ENCODE peak calls at places on chromosomes 1 and 21, in four cellular contexts. One of them, this sample, is unnamed.

GRCh38 chr1:216627252-216627651 is 96.0 kb downstream of the ESRRG start:
- DNase-seq in glutamatergic neuron: no peak
- DNase-seq in lung: no peak
- DNase-seq in neural progenitor cell: no peak
- DNase-seq in this sample: no peak

GRCh38 chr21:17779486-17779885 is 39.7 kb downstream of the C21orf91 start:
- DNase-seq in glutamatergic neuron: no peak
- DNase-seq in lung: no peak
- DNase-seq in neural progenitor cell: no peak
- DNase-seq in this sample: no peak

GRCh38 chr1:167602840-167603239 is 27.2 kb upstream of the RCSD1 start:
- DNase-seq in glutamatergic neuron: no peak
- DNase-seq in lung: no peak
- DNase-seq in neural progenitor cell: no peak
- DNase-seq in this sample: no peak

GRCh38 chr1:93845554-93846150 is 33.4 kb downstream of the DNTTIP2 start:
- DNase-seq in glutamatergic neuron: peak; percentile 19
- DNase-seq in lung: no peak
- DNase-seq in neural progenitor cell: peak; percentile 37
- DNase-seq in this sample: no peak

GRCh38 chr1:74356493-74356892 is 121.3 kb downstream of the TNNI3K start:
- DNase-seq in glutamatergic neuron: no peak
- DNase-seq in lung: no peak
- DNase-seq in neural progenitor cell: no peak
- DNase-seq in this sample: no peak

GRCh38 chr1:5743435-5744095 is 248.7 kb downstream of the NPHP4 start:
- DNase-seq in glutamatergic neuron: no peak
- DNase-seq in lung: no peak
- DNase-seq in neural progenitor cell: no peak
- DNase-seq in this sample: no peak

GRCh38 chr1:25246600-25247023 is 642 bp downstream of the RSRP1 start:
- DNase-seq in glutamatergic neuron: peak; percentile 45
- DNase-seq in lung: no peak
- DNase-seq in neural progenitor cell: peak; percentile 66
- DNase-seq in this sample: peak; percentile 69

GRCh38 chr1:31439276-31439675 is 26.3 kb downstream of the SERINC2 start:
- DNase-seq in glutamatergic neuron: no peak
- DNase-seq in lung: no peak
- DNase-seq in neural progenitor cell: no peak
- DNase-seq in this sample: no peak

GRCh38 chr1:230972855-230973271 is 5.8 kb downstream of the TTC13 start:
- DNase-seq in glutamatergic neuron: no peak
- DNase-seq in lung: no peak
- DNase-seq in neural progenitor cell: no peak
- DNase-seq in this sample: no peak

GRCh38 chr1:21869620-21870121 is 57.6 kb downstream of the LDLRAD2 start:
- DNase-seq in glutamatergic neuron: no peak
- DNase-seq in lung: peak; percentile 75
- DNase-seq in neural progenitor cell: no peak
- DNase-seq in this sample: no peak

GRCh38 chr1:3064296-3064850 is 4.6 kb upstream of the PRDM16 start:
- DNase-seq in glutamatergic neuron: no peak
- DNase-seq in lung: no peak
- DNase-seq in neural progenitor cell: no peak
- DNase-seq in this sample: peak; percentile 44

GRCh38 chr1:150309758-150310495 is 11.4 kb upstream of the PRPF3 start:
- DNase-seq in glutamatergic neuron: no peak
- DNase-seq in lung: no peak
- DNase-seq in neural progenitor cell: no peak
- DNase-seq in this sample: no peak

GRCh38 chr1:183274836-183275235 is 88.8 kb downstream of the LAMC2 start:
- DNase-seq in glutamatergic neuron: no peak
- DNase-seq in lung: no peak
- DNase-seq in neural progenitor cell: no peak
- DNase-seq in this sample: no peak

GRCh38 chr1:153678519-153679336 is at the start of gene NPR1:
- DNase-seq in glutamatergic neuron: peak; percentile 48
- DNase-seq in lung: peak; percentile 62
- DNase-seq in neural progenitor cell: peak; percentile 49
- DNase-seq in this sample: no peak

GRCh38 chr1:42723511-42723910 is 16.5 kb downstream of the CLDN19 start:
- DNase-seq in glutamatergic neuron: no peak
- DNase-seq in lung: no peak
- DNase-seq in neural progenitor cell: no peak
- DNase-seq in this sample: no peak

GRCh38 chr1:198088360-198089071 is 68.3 kb upstream of the NEK7 start:
- DNase-seq in glutamatergic neuron: no peak
- DNase-seq in lung: peak; percentile 59
- DNase-seq in neural progenitor cell: peak; percentile 33
- DNase-seq in this sample: no peak

GRCh38 chr1:218397752-218398339 is 52.7 kb downstream of the TGFB2 start:
- DNase-seq in glutamatergic neuron: no peak
- DNase-seq in lung: no peak
- DNase-seq in neural progenitor cell: no peak
- DNase-seq in this sample: no peak

GRCh38 chr1:71980543-71980942 is 301.8 kb downstream of the NEGR1 start:
- DNase-seq in glutamatergic neuron: no peak
- DNase-seq in lung: no peak
- DNase-seq in neural progenitor cell: no peak
- DNase-seq in this sample: no peak

GRCh38 chr1:116167625-116168276 is 56.6 kb downstream of the MAB21L3 start:
- DNase-seq in glutamatergic neuron: peak; percentile 34
- DNase-seq in lung: no peak
- DNase-seq in neural progenitor cell: peak; percentile 39
- DNase-seq in this sample: no peak

GRCh38 chr21:44303490-44303981 is 3.7 kb downstream of the PFKL start:
- DNase-seq in glutamatergic neuron: no peak
- DNase-seq in lung: no peak
- DNase-seq in neural progenitor cell: no peak
- DNase-seq in this sample: no peak

GRCh38 chr1:154171880-154172279 is 17.0 kb upstream of the NUP210L start:
- DNase-seq in glutamatergic neuron: no peak
- DNase-seq in lung: no peak
- DNase-seq in neural progenitor cell: no peak
- DNase-seq in this sample: no peak

GRCh38 chr21:21187579-21187978 is 189.4 kb downstream of the NCAM2 start:
- DNase-seq in glutamatergic neuron: no peak
- DNase-seq in lung: no peak
- DNase-seq in neural progenitor cell: no peak
- DNase-seq in this sample: no peak

GRCh38 chr1:100631015-100631521 is 88.5 kb upstream of the VCAM1 start:
- DNase-seq in glutamatergic neuron: no peak
- DNase-seq in lung: no peak
- DNase-seq in neural progenitor cell: no peak
- DNase-seq in this sample: no peak

GRCh38 chr1:119159096-119159495 is 18.6 kb upstream of the WARS2 start:
- DNase-seq in glutamatergic neuron: no peak
- DNase-seq in lung: no peak
- DNase-seq in neural progenitor cell: no peak
- DNase-seq in this sample: no peak

GRCh38 chr1:1080122-1080753 is 6.1 kb upstream of the RNF223 start:
- DNase-seq in glutamatergic neuron: peak; percentile 74
- DNase-seq in lung: peak; percentile 74
- DNase-seq in neural progenitor cell: peak; percentile 81
- DNase-seq in this sample: peak; percentile 80

GRCh38 chr1:54158071-54158470 is 5.3 kb upstream of the CDCP2 start:
- DNase-seq in glutamatergic neuron: no peak
- DNase-seq in lung: no peak
- DNase-seq in neural progenitor cell: no peak
- DNase-seq in this sample: no peak

GRCh38 chr1:44646276-44646675 is 28.0 kb downstream of the TMEM53 start:
- DNase-seq in glutamatergic neuron: no peak
- DNase-seq in lung: no peak
- DNase-seq in neural progenitor cell: no peak
- DNase-seq in this sample: peak; percentile 63

GRCh38 chr1:66371233-66372005 is 162.5 kb upstream of the SGIP1 start:
- DNase-seq in glutamatergic neuron: no peak
- DNase-seq in lung: no peak
- DNase-seq in neural progenitor cell: no peak
- DNase-seq in this sample: no peak

GRCh38 chr1:39195166-39196111 is 9.1 kb upstream of the MACF1 start:
- DNase-seq in glutamatergic neuron: no peak
- DNase-seq in lung: no peak
- DNase-seq in neural progenitor cell: no peak
- DNase-seq in this sample: no peak

GRCh38 chr1:160046494-160047115 is 14.8 kb upstream of the PIGM start:
- DNase-seq in glutamatergic neuron: peak; percentile 57
- DNase-seq in lung: peak; percentile 34
- DNase-seq in neural progenitor cell: peak; percentile 80
- DNase-seq in this sample: no peak

GRCh38 chr1:94912263-94912986 is 14.5 kb downstream of the CNN3 start:
- DNase-seq in glutamatergic neuron: no peak
- DNase-seq in lung: no peak
- DNase-seq in neural progenitor cell: no peak
- DNase-seq in this sample: no peak

GRCh38 chr1:209651148-209651547 is 1.1 kb downstream of the LAMB3 start:
- DNase-seq in glutamatergic neuron: no peak
- DNase-seq in lung: peak; percentile 79
- DNase-seq in neural progenitor cell: no peak
- DNase-seq in this sample: no peak

GRCh38 chr1:39462074-39462473 is 29.4 kb upstream of the BMP8A start:
- DNase-seq in glutamatergic neuron: no peak
- DNase-seq in lung: no peak
- DNase-seq in neural progenitor cell: no peak
- DNase-seq in this sample: no peak

GRCh38 chr1:223887724-223888428 is 42.1 kb upstream of the TP53BP2 start:
- DNase-seq in glutamatergic neuron: no peak
- DNase-seq in lung: no peak
- DNase-seq in neural progenitor cell: no peak
- DNase-seq in this sample: no peak

DNA sequence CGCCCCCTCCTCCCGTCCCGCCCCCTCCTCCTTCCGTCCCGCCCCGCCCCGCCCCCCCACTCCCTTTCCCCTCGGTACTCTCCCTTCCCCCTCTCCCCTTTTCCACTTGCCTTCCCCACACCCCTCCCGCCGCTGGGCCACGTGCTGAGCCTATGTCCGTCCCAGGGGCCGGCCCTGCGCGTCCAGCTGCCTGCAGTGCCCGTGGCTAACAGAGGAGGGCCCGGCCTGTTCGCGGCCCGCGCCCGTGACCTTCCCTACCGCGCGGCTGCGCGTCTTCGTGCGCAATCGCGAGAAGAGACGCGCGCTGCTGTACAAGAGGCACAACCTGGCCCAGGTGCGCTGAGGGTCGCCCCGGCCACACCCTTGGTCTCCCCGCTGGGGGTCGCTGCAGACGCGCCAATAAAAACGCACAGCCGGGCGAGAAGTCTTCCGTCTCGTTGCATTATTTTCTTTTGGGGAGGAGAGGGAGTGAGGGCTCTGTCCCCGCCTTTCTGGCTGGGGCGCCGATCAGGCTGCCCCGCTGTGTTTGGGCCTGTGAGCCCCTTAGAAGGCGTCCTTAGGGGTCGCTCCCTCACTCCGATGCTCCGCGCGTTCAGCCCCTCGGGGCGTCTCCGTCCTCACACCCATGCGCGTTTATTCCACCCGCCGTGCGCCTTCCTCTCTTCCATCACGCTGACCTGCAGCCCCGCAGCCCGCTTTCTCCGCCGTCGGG is 28.0 kb downstream of the TRIM11 start:
- DNase-seq in glutamatergic neuron: peak; percentile 74
- DNase-seq in lung: peak; percentile 82
- DNase-seq in neural progenitor cell: peak; percentile 83
- DNase-seq in this sample: peak; percentile 87
- TF ChIP-seq CTCF in glutamatergic neuron: peak; percentile 68
- TF ChIP-seq CTCF in lung: no peak
- TF ChIP-seq CTCF in neural progenitor cell: peak; percentile 78
- TF ChIP-seq CTCF in this sample: peak; percentile 84

GRCh38 chr1:62068978-62069377 is 125.7 kb upstream of the L1TD1 start:
- DNase-seq in glutamatergic neuron: no peak
- DNase-seq in lung: no peak
- DNase-seq in neural progenitor cell: no peak
- DNase-seq in this sample: no peak

GRCh38 chr1:62068302-62068936 is 126.2 kb upstream of the L1TD1 start:
- DNase-seq in glutamatergic neuron: no peak
- DNase-seq in lung: no peak
- DNase-seq in neural progenitor cell: no peak
- DNase-seq in this sample: no peak

GRCh38 chr1:62071695-62072094 is 123.0 kb upstream of the L1TD1 start:
- DNase-seq in glutamatergic neuron: no peak
- DNase-seq in lung: no peak
- DNase-seq in neural progenitor cell: no peak
- DNase-seq in this sample: no peak

GRCh38 chr1:62066713-62067112 is 127.9 kb upstream of the L1TD1 start:
- DNase-seq in glutamatergic neuron: no peak
- DNase-seq in lung: no peak
- DNase-seq in neural progenitor cell: no peak
- DNase-seq in this sample: no peak

GRCh38 chr1:62070384-62071011 is 124.2 kb upstream of the L1TD1 start:
- DNase-seq in glutamatergic neuron: no peak
- DNase-seq in lung: no peak
- DNase-seq in neural progenitor cell: no peak
- DNase-seq in this sample: no peak
- TF ChIP-seq CTCF in glutamatergic neuron: peak; percentile 82
- TF ChIP-seq CTCF in lung: no peak
- TF ChIP-seq CTCF in neural progenitor cell: peak; percentile 75
- TF ChIP-seq CTCF in this sample: peak; percentile 80

GRCh38 chr1:152410028-152410427 is 4.0 kb downstream of the CRNN start:
- DNase-seq in glutamatergic neuron: no peak
- DNase-seq in lung: no peak
- DNase-seq in neural progenitor cell: no peak
- DNase-seq in this sample: no peak
- TF ChIP-seq CTCF in glutamatergic neuron: no peak
- TF ChIP-seq CTCF in lung: no peak
- TF ChIP-seq CTCF in neural progenitor cell: no peak
- TF ChIP-seq CTCF in this sample: no peak

GRCh38 chr1:236748471-236748870 is 46.6 kb upstream of the MTR start:
- DNase-seq in glutamatergic neuron: no peak
- DNase-seq in lung: no peak
- DNase-seq in neural progenitor cell: peak; percentile 23
- DNase-seq in this sample: no peak
- TF ChIP-seq CTCF in glutamatergic neuron: peak; percentile 53
- TF ChIP-seq CTCF in lung: no peak
- TF ChIP-seq CTCF in neural progenitor cell: peak; percentile 36
- TF ChIP-seq CTCF in this sample: peak; percentile 54

This sample was measured in type B pancreatic cell.